ENCODE peak calls at places on chromosomes 6 and 20, in five cellular contexts. Q, K, V, J and O are unnamed samples.

GRCh38 chr6:1316482-1317220 is 4.8 kb downstream of the FOXQ1 start:
- DNase-seq in Q (no peak), K (no peak), V (no peak), J (peak; percentile 61), O (no peak)

GRCh38 chr6:83536034-83536646 is 23.8 kb downstream of the PRSS35 start:
- DNase-seq in Q (no peak), K (peak; percentile 9), V (peak; percentile 54), J (peak; percentile 63), O (no peak)

GRCh38 chr6:25942561-25943147 is 12.2 kb upstream of the SLC17A2 start:
- DNase-seq in Q (peak; percentile 43), K (no peak), V (no peak), J (no peak), O (no peak)

GRCh38 chr6:125477141-125477540 is 175.4 kb upstream of the HDDC2 start:
- DNase-seq in Q (no peak), K (no peak), V (no peak), J (no peak), O (no peak)

GRCh38 chr20:10427060-10427692 is 6.8 kb downstream of the MKKS start:
- DNase-seq in Q (peak; percentile 63), K (peak; percentile 33), V (peak; percentile 67), J (peak; percentile 21), O (no peak)

GRCh38 chr20:40449974-40450616 is 238.9 kb downstream of the MAFB start:
- DNase-seq in Q (no peak), K (no peak), V (no peak), J (no peak), O (no peak)

GRCh38 chr6:35359744-35360348 is 17.5 kb downstream of the PPARD start:
- DNase-seq in Q (peak; percentile 37), K (no peak), V (peak; percentile 51), J (peak; percentile 42), O (peak; percentile 91)

GRCh38 chr6:16800942-16801341 is 39.7 kb upstream of the ATXN1 start:
- DNase-seq in Q (no peak), K (no peak), V (no peak), J (no peak), O (no peak)

GRCh38 chr6:143098054-143098673 is 37.5 kb downstream of the AIG1 start:
- DNase-seq in Q (no peak), K (no peak), V (no peak), J (no peak), O (no peak)

GRCh38 chr6:1771324-1771723 is 161.6 kb downstream of the FOXC1 start:
- DNase-seq in Q (no peak), K (no peak), V (no peak), J (no peak), O (no peak)

GRCh38 chr6:109296305-109296915 is 85.9 kb downstream of the CD164 start:
- DNase-seq in Q (no peak), K (no peak), V (no peak), J (no peak), O (no peak)

GRCh38 chr20:59811681-59812171 is 121.7 kb downstream of the SYCP2 start:
- DNase-seq in Q (no peak), K (no peak), V (no peak), J (no peak), O (no peak)

GRCh38 chr6:25193147-25193864 is 85.9 kb upstream of the CARMIL1 start:
- DNase-seq in Q (peak; percentile 87), K (no peak), V (no peak), J (peak; percentile 35), O (peak; percentile 87)

GRCh38 chr6:127907960-127908640 is 7.2 kb upstream of the THEMIS start:
- DNase-seq in Q (no peak), K (no peak), V (no peak), J (no peak), O (no peak)

GRCh38 chr6:105178110-105178509 is 1.7 kb downstream of the POPDC3 start:
- DNase-seq in Q (peak; percentile 80), K (no peak), V (no peak), J (no peak), O (no peak)

GRCh38 chr20:40488401-40488800 is 200.6 kb downstream of the MAFB start:
- DNase-seq in Q (no peak), K (no peak), V (no peak), J (no peak), O (no peak)

GRCh38 chr6:16238057-16238657 is at the start of gene GMPR:
- DNase-seq in Q (peak; percentile 39), K (peak; percentile 59), V (peak; percentile 91), J (peak; percentile 76), O (no peak)

GRCh38 chr6:87815449-87815848 is 113.4 kb upstream of the AKIRIN2 start:
- DNase-seq in Q (no peak), K (no peak), V (no peak), J (no peak), O (no peak)

GRCh38 chr20:34449674-34450592 is 66.3 kb upstream of the DYNLRB1 start:
- DNase-seq in Q (no peak), K (no peak), V (no peak), J (no peak), O (no peak)

GRCh38 chr6:167396659-167397490 is 72.0 kb downstream of the TTLL2 start:
- DNase-seq in Q (no peak), K (no peak), V (no peak), J (no peak), O (no peak)

GRCh38 chr6:145137425-145137824 is 597.9 kb downstream of the EPM2A start:
- DNase-seq in Q (no peak), K (no peak), V (no peak), J (no peak), O (no peak)

GRCh38 chr6:44216677-44217331 is at the start of gene MYMX:
- DNase-seq in Q (no peak), K (no peak), V (no peak), J (peak; percentile 37), O (no peak)

GRCh38 chr20:36467076-36467999 is 74.0 kb upstream of the MYL9 start:
- DNase-seq in Q (peak; percentile 19), K (peak; percentile 23), V (peak; percentile 64), J (no peak), O (no peak)

GRCh38 chr6:127222418-127222817 is 44.2 kb upstream of the RNF146 start:
- DNase-seq in Q (no peak), K (no peak), V (no peak), J (no peak), O (no peak)